ENCODE peak calls at places on chromosome 18, in six cellular contexts. P, C, E, O, X and W are unnamed samples.

GRCh38 chr18:67216846-67217245 is 299.7 kb downstream of the DSEL start:
- DNase-seq in C (no peak), X (no peak), O (peak; percentile 20), P (no peak), E (no peak), W (peak; percentile 72)

GRCh38 chr18:2805970-2806943 is 40.5 kb upstream of the EMILIN2 start:
- DNase-seq in P (peak; percentile 26), C (no peak), E (no peak), O (peak; percentile 29), X (no peak), W (peak; percentile 44)

GRCh38 chr18:56276466-56276865 is 361.9 kb downstream of the TXNL1 start:
- DNase-seq in O (no peak), E (no peak), P (no peak), X (no peak), C (no peak), W (no peak)

GRCh38 chr18:68275616-68276015 is 439.3 kb downstream of the TMX3 start:
- DNase-seq in E (no peak), C (no peak), O (peak; percentile 74), X (no peak), P (peak; percentile 74), W (peak; percentile 5)

GRCh38 chr18:61502472-61502871 is 169.2 kb downstream of the CDH20 start:
- DNase-seq in C (no peak), E (peak; percentile 68), O (peak; percentile 79), P (peak; percentile 50), X (peak; percentile 35), W (no peak)

GRCh38 chr18:24656571-24656971 is 196.1 kb downstream of the HRH4 start:
- DNase-seq in P (no peak), O (peak; percentile 1), C (no peak), E (no peak), X (no peak), W (peak; percentile 11)

GRCh38 chr18:56890632-56891031 is 239.5 kb downstream of the WDR7 start:
- DNase-seq in P (peak; percentile 62), O (peak; percentile 81), C (no peak), X (no peak), E (no peak), W (peak; percentile 77)

GRCh38 chr18:44229693-44230108 is 451.0 kb upstream of the SETBP1 start:
- DNase-seq in C (no peak), E (peak; percentile 10), P (peak; percentile 83), X (no peak), O (peak; percentile 83), W (no peak)

GRCh38 chr18:24878289-24878688 is 417.9 kb downstream of the HRH4 start:
- DNase-seq in P (peak; percentile 49), X (no peak), C (no peak), O (peak; percentile 74), E (peak; percentile 31), W (peak; percentile 51)

GRCh38 chr18:68763082-68763481 is 34.8 kb upstream of the CCDC102B start:
- DNase-seq in X (no peak), E (no peak), C (no peak), O (peak; percentile 86), P (no peak), W (peak; percentile 37)

DNA sequence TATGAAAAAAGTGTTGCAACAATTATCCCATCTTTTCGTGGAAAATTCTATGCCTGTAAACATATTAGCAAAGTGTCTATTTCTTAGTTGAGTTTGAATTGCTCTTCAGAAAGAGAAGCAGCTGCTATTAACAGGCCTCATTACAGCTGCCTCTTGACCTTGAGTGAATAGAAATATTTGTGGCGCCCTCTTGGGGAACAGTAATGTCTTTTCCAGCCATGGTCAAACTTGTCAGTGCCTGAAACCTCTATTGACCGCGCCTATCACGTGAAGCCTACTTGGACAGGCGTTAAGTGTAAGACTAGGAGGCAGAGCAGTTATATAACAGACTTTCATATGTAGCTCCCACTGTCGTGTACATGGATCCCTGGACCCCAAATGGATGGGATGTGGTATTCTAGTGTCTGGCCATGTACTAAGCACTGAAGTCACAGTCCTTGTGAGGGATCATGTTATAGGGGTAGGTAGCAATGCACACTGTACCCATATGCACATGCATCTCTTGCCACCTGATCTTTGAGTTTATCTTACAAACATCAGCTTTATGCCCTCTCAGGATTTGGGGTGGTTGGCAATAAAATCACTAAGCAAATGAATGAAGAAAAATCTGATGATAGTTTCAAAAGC is 245.0 kb downstream of the PTGR3 start:
- DNase-seq in P (peak; percentile 33), E (peak; percentile 38), O (peak; percentile 67), X (peak; percentile 33), C (no peak), W (no peak)
- TF ChIP-seq CTCF in P (peak; percentile 56), E (peak; percentile 29), O (peak; percentile 48), X (peak; percentile 51), C (no peak), W (peak; percentile 56)

GRCh38 chr18:48962857-48963554 is 12.2 kb upstream of the SMAD7 start:
- DNase-seq in X (no peak), P (no peak), E (no peak), O (peak; percentile 30), C (peak; percentile 40), W (peak; percentile 58)
- TF ChIP-seq CTCF in X (no peak), P (no peak), E (no peak), O (no peak), C (no peak), W (peak; percentile 18)

DNA sequence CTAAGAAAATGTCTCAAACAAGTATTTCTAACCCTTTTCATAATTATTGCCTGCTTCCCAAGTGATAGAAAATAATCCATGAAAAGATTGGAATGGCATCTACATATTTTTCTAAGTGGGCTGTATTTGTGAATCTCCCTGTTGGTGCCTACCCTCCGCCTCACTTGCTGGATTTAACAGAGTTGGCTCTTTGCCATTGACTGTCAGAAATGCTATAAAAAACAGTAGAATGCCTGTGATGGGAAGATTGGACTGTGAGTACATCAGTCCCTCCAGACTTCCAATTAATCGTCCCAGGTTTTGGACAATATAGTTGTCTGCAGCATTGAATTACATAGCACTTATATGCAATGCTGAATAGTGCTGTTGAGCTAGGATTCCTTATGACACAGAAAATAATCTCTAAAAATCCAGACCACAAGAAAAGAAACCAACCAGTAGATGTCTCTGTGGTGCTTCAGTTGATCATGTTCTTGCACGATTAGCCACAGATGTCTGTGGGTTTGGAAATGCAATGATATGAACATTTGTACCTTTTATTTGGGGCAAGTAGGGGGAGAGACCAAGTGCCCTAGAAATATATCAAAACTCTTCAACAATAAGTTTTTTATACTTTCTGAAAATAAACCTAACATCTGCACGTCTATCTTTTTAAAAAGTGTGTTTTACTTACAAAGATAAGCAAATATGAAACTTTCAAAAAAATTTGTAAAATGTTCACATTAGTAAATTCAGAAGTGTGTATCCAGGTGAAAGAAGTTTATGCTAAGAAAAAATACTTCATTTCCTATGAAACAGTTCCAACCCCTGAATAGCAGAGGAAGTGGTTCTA is 88.5 kb downstream of the DYNAP start:
- DNase-seq in O (peak; percentile 93), E (no peak), P (peak; percentile 72), C (no peak), X (peak; percentile 62), W (peak; percentile 90)
- TF ChIP-seq CTCF in O (peak; percentile 64), E (no peak), P (peak; percentile 55), C (no peak), X (peak; percentile 86), W (peak; percentile 69)

DNA sequence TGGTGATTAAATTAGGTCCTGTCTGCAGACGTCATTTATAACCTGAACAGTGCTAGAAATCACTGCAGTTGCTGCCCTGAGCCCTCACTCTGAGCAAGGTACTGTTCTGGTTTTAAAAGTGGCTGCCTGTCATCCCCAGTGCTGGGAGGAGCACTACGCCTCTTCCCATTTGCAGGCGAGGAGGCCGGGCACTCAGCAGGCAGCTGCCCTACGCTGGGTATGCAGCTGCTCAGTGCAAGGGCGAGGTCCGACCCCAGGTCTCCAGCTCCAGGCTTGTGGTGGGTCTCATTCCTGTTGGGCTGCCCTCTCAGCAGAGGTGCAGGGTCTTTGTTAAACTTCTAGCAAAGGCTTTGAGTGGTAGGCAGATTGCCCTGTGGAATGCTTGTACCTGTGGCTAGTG is 15.7 kb downstream of the CNDP2 start:
- DNase-seq in P (no peak), X (no peak), C (no peak), O (no peak), E (no peak), W (no peak)
- TF ChIP-seq CTCF in P (no peak), X (no peak), C (no peak), O (no peak), E (no peak), W (no peak)

GRCh38 chr18:49645196-49645595 is 83.3 kb downstream of the LIPG start:
- DNase-seq in E (no peak), P (no peak), O (no peak), C (no peak), X (no peak), W (no peak)

GRCh38 chr18:49648326-49648725 is 86.5 kb downstream of the LIPG start:
- DNase-seq in E (no peak), X (no peak), P (no peak), O (no peak), C (no peak), W (no peak)

GRCh38 chr18:49647496-49648168 is 85.8 kb downstream of the LIPG start:
- DNase-seq in E (no peak), P (no peak), C (no peak), X (no peak), O (no peak), W (peak; percentile 80)

GRCh38 chr18:49646864-49647263 is 85.0 kb downstream of the LIPG start:
- DNase-seq in P (no peak), E (no peak), C (no peak), X (no peak), O (no peak), W (no peak)

DNA sequence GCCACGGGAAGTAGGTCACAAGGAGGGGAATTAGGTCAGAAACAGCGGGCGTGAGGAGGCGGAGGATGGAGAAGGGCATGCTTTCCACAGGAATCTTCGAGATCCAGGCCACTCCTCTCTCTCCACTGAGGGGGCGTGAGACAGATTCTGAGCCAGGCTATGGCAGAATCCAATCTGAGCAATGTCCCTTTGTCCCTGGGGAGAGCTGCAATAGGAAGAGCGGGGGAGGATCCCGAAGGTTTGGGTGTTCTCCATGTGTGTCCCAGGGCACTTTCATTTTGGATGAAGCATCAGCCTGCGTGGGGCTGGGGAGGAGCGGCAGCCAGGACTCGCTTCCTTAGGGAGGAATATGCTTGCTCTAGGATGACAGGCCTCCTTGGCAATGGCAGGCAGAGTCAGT is 84.0 kb downstream of the LIPG start:
- DNase-seq in O (peak; percentile 88), X (no peak), P (no peak), C (no peak), E (no peak), W (peak; percentile 93)
- TF ChIP-seq CTCF in O (no peak), X (no peak), P (no peak), C (no peak), E (no peak), W (no peak)

DNA sequence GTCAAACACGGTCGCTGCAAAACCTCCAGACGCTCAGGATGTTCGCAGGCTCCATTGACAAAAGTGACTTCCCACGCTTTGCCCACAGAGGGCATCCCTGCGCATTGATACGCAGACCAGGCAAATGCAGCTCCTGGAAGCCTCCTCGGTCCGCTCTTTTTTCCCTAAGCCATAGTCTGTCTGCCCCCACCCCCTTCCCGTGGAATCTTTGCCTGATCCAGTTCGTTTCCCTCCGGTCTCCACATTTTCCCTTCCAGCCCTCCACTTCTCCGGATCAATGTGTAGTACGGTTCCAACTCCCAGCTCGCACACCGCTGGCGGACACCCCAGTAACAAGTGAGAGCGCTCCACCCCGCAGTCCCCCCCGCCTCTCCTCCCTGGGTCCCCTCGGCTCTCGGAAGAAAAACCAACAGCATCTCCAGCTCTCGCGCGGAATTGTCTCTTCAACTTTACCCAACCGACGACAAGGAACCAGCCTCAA is at the start of gene DCC:
- DNase-seq in C (no peak), P (peak; percentile 45), X (no peak), O (peak; percentile 61), E (peak; percentile 67), W (no peak)
- TF ChIP-seq CTCF in C (no peak), P (peak; percentile 71), X (no peak), O (peak; percentile 49), E (no peak), W (no peak)

GRCh38 chr18:22559414-22560282 is 141.9 kb upstream of the CTAGE1 start:
- DNase-seq in C (peak; percentile 21), P (no peak), X (no peak), O (peak; percentile 79), E (peak; percentile 60), W (peak; percentile 91)
- TF ChIP-seq CTCF in C (no peak), P (peak; percentile 41), X (no peak), O (peak; percentile 33), E (peak; percentile 18), W (peak; percentile 7)